ENCODE peak calls at places on chromosomes 12 and 14, in four cellular contexts. S, C, Y and Z are unnamed samples.
A peak's percentile ranks its signal among the peaks of the same experiment; 100 is the strongest.

GRCh38 chr12:78186670-78187069 is 356.0 kb downstream of the NAV3 start:
- DNase-seq in Y (no peak), C (no peak), S (no peak), Z (no peak)

GRCh38 chr12:68497112-68497511 is 113.6 kb upstream of the RAP1B start:
- DNase-seq in Y (peak; percentile 38), C (no peak), S (no peak), Z (no peak)

GRCh38 chr12:129614221-129614885 is 289.5 kb downstream of the TMEM132D start:
- DNase-seq in Y (no peak), C (no peak), S (no peak), Z (no peak)

GRCh38 chr14:99707921-99708320 is 23.8 kb downstream of the CYP46A1 start:
- DNase-seq in Y (no peak), S (no peak), C (no peak), Z (no peak)

GRCh38 chr12:2783936-2784600 is 10.7 kb upstream of the FKBP4 start:
- DNase-seq in C (no peak), Y (no peak), S (peak; percentile 55), Z (peak; percentile 23)

GRCh38 chr14:99515301-99516155 is 34.3 kb downstream of the CCNK start:
- DNase-seq in S (no peak), C (no peak), Y (no peak), Z (no peak)

GRCh38 chr14:57291692-57292647 is 23.2 kb downstream of the AP5M1 start:
- DNase-seq in C (no peak), Y (no peak), S (no peak), Z (peak; percentile 72)

GRCh38 chr12:107782067-107782466 is 7.6 kb downstream of the ASCL4 start:
- DNase-seq in S (no peak), C (no peak), Y (no peak), Z (no peak)

GRCh38 chr14:53460544-53460943 is 307.4 kb upstream of the DDHD1 start:
- DNase-seq in C (no peak), Y (no peak), S (no peak), Z (no peak)

GRCh38 chr14:105067140-105067968 is 2.1 kb upstream of the GPR132 start:
- DNase-seq in C (no peak), S (no peak), Y (peak; percentile 55), Z (no peak)

GRCh38 chr14:26282578-26282977 is 315.3 kb downstream of the NOVA1 start:
- DNase-seq in S (no peak), Y (no peak), C (no peak), Z (no peak)

GRCh38 chr12:4027412-4027811 is 154.2 kb upstream of the PARP11 start:
- DNase-seq in C (no peak), S (no peak), Y (no peak), Z (peak; percentile 48)

GRCh38 chr12:1595026-1595561 is 713 bp upstream of the FBXL14 start:
- DNase-seq in S (no peak), Y (no peak), C (no peak), Z (no peak)

GRCh38 chr14:91369628-91370445 is 47.8 kb downstream of the CCDC88C start:
- DNase-seq in S (no peak), C (no peak), Y (no peak), Z (peak; percentile 59)

GRCh38 chr12:1611775-1612174 is 17.3 kb upstream of the WNT5B start:
- DNase-seq in S (no peak), Y (no peak), C (no peak), Z (no peak)

GRCh38 chr14:38350102-38350501 is 94.2 kb upstream of the CLEC14A start:
- DNase-seq in S (no peak), Y (no peak), C (no peak), Z (no peak)

GRCh38 chr12:111256629-111257434 is 112.1 kb downstream of the PHETA1 start:
- DNase-seq in S (no peak), Y (no peak), C (no peak), Z (no peak)

GRCh38 chr14:100593751-100594624 is 6.8 kb upstream of the BEGAIN start:
- DNase-seq in C (no peak), Y (no peak), S (no peak), Z (no peak)

GRCh38 chr12:27530157-27530922 is 6.3 kb downstream of the PPFIBP1 start:
- DNase-seq in C (no peak), S (peak; percentile 10), Y (no peak), Z (no peak)

GRCh38 chr14:53432378-53432802 is 279.3 kb upstream of the DDHD1 start:
- DNase-seq in Y (no peak), C (peak; percentile 21), S (peak; percentile 8), Z (peak; percentile 59)

GRCh38 chr14:72629534-72629933 is 264.4 kb downstream of the DPF3 start:
- DNase-seq in Y (no peak), C (no peak), S (no peak), Z (no peak)

GRCh38 chr12:3777206-3777809 is 24.4 kb upstream of the CRACR2A start:
- DNase-seq in Y (no peak), S (peak; percentile 15), C (no peak), Z (peak; percentile 30)

GRCh38 chr14:104676694-104677505 is 12.5 kb upstream of the INF2 start:
- DNase-seq in Y (no peak), C (no peak), S (peak; percentile 33), Z (peak; percentile 55)

GRCh38 chr14:31441273-31442110 is 15.8 kb downstream of the DTD2 start:
- DNase-seq in S (no peak), Y (no peak), C (no peak), Z (no peak)

GRCh38 chr12:75892779-75893408 is 138.7 kb downstream of the PHLDA1 start:
- DNase-seq in C (no peak), Y (no peak), S (peak; percentile 73), Z (no peak)

GRCh38 chr12:26271889-26272492 is 76.6 kb downstream of the SSPN start:
- DNase-seq in S (no peak), Y (peak; percentile 69), C (no peak), Z (no peak)

GRCh38 chr14:97977711-97978261 is 1180.6 kb downstream of the VRK1 start:
- DNase-seq in C (no peak), S (no peak), Y (no peak), Z (no peak)

GRCh38 chr14:37376944-37377609 is 179.3 kb downstream of the MIPOL1 start:
- DNase-seq in C (no peak), S (no peak), Y (no peak), Z (no peak)

GRCh38 chr12:123519151-123520001 is 14.1 kb downstream of the RILPL1 start:
- DNase-seq in C (no peak), S (no peak), Y (no peak), Z (peak; percentile 84)

GRCh38 chr12:120224304-120225199 is 23.6 kb upstream of the RPLP0 start:
- DNase-seq in C (no peak), S (no peak), Y (no peak), Z (no peak)

GRCh38 chr12:75389061-75389460 is 1.8 kb upstream of the GLIPR1L2 start:
- DNase-seq in Y (no peak), S (no peak), C (no peak), Z (no peak)

GRCh38 chr14:104717646-104718045 is 6.4 kb upstream of the ADSS1 start:
- DNase-seq in Y (no peak), S (no peak), C (no peak), Z (no peak)

GRCh38 chr12:9404469-9405260 is 196.5 kb upstream of the PZP start:
- DNase-seq in S (no peak), C (no peak), Y (no peak), Z (no peak)

DNA sequence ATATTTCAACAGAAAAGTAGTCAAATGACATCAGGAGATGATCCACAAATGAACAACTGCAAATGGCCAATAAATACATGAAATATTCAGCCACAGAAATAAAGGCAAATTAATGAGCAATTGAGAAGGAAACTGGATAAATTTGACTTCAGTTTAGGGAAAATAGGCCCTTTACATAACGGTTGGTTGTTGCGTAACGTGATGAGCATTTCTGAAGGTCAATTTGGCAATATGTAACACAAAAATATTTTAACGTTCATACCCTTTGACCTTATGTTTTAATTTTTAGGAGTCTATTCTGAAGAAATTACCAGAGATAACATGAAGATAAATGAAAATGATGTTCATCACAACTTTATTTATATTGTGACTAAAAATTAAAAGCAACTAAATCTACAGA is 14.7 kb upstream of the MSRB3 start:
- DNase-seq in Y (no peak), S (no peak), C (no peak), Z (no peak)
- TF ChIP-seq CEBPB in Y (no peak), S (peak; percentile 84), C (peak; percentile 80), Z (peak; percentile 87)

GRCh38 chr12:79331870-79332269 is 358.9 kb downstream of the PAWR start:
- DNase-seq in Y (no peak), S (no peak), C (no peak), Z (no peak)
- TF ChIP-seq CREB1 in Y (no peak), S (no peak), C (no peak), Z (no peak)

DNA sequence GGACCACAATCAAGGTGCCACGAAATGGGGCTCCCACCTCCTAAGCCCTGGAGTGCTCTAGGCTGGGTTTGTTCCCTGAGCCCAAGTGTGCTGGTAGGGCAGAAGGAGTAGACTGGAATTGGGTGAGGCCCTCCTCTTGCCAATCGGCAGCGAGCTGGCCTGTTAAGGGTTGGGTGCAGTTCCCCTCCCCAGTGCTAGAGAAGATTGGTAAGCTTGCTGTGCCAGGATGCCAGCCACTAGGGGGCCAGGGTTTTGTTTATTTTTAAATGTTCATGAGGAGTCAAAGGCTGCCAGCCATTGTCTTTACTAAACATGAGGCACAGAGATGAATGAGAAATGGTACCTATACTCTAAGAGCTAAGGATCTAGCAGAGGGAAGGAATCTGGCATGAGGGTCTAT is 79.7 kb downstream of the SPTB start:
- DNase-seq in Y (no peak), S (no peak), C (no peak), Z (peak; percentile 35)
- TF ChIP-seq CEBPB in Y (no peak), S (no peak), C (no peak), Z (no peak)

DNA sequence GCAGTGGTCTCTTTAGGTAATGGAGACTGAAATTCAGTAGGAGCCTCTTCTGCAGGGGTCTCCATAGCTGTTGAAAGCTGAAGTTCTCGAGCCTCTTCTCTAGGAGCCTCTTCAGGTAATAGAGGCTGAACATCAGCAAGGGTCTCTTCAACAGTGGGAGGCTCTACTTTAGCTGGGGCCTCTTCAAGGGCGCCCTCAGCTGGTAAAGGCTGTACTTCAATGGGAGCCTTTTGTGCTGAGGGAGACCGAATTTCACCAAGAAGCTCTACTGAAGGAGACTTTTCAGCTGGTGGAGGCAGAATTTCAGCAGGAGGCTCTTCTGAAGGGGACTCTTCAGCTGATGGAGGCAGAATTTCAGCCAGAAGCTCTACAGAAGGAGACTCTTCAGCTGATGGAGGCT is 1.5 kb downstream of the FSCB start:
- DNase-seq in S (no peak), Y (no peak), C (no peak), Z (no peak)
- TF ChIP-seq CREB1 in S (no peak), Y (no peak), C (no peak), Z (no peak)

GRCh38 chr12:99658950-99659349 is 11.4 kb downstream of the GARIN6 start:
- DNase-seq in Y (no peak), S (no peak), C (no peak), Z (no peak)
- TF ChIP-seq CEBPB in Y (no peak), S (no peak), C (no peak), Z (no peak)